ENCODE peak calls at places on chromosomes 1 and 21, in five cellular contexts. X, K, J, S and L are unnamed samples.

GRCh38 chr1:162590101-162590500 is 28.6 kb downstream of the UAP1 start:
- DNase-seq in X (no peak), K (no peak), J (no peak), S (no peak), L (no peak)

GRCh38 chr1:178945763-178946266 is 74.9 kb upstream of the ANGPTL1 start:
- DNase-seq in X (no peak), K (peak), J (no peak), S (peak), L (no peak)

GRCh38 chr1:60949154-60949825 is 133.1 kb upstream of the NFIA start:
- DNase-seq in X (no peak), K (no peak), J (no peak), S (no peak), L (no peak)

GRCh38 chr21:38999148-38999547 is 184.1 kb downstream of the PSMG1 start:
- DNase-seq in X (no peak), K (peak), J (no peak), S (no peak), L (no peak)

GRCh38 chr21:38306407-38306806 is 49.6 kb downstream of the KCNJ15 start:
- DNase-seq in X (no peak), K (peak), J (no peak), S (no peak), L (peak)

GRCh38 chr21:25970254-25970930 is 200.2 kb downstream of the APP start:
- DNase-seq in X (no peak), K (no peak), J (no peak), S (no peak), L (peak)

GRCh38 chr1:245245021-245245667 is 90.4 kb downstream of the KIF26B start:
- DNase-seq in X (peak), K (no peak), J (no peak), S (no peak), L (no peak)

GRCh38 chr1:81738902-81739301 is 61.8 kb upstream of the ADGRL2 start:
- DNase-seq in X (no peak), K (peak), J (no peak), S (peak), L (no peak)

GRCh38 chr1:23210351-23210785 is 6.9 kb downstream of the HTR1D start:
- DNase-seq in X (no peak), K (no peak), J (no peak), S (peak), L (peak)

GRCh38 chr1:210132582-210132981 is 100.0 kb upstream of the SERTAD4 start:
- DNase-seq in X (no peak), K (peak), J (peak), S (peak), L (peak)

GRCh38 chr1:210129092-210129491 is 103.5 kb upstream of the SERTAD4 start:
- DNase-seq in X (no peak), K (no peak), J (no peak), S (no peak), L (no peak)

GRCh38 chr1:210125143-210125542 is 107.5 kb upstream of the SERTAD4 start:
- DNase-seq in X (no peak), K (no peak), J (no peak), S (no peak), L (no peak)

GRCh38 chr1:210123924-210124589 is 108.5 kb upstream of the SERTAD4 start:
- DNase-seq in X (no peak), K (peak), J (no peak), S (no peak), L (peak)

GRCh38 chr1:210129759-210130158 is 102.8 kb upstream of the SERTAD4 start:
- DNase-seq in X (no peak), K (no peak), J (no peak), S (no peak), L (no peak)
- H3K9ac ChIP-seq in X (no peak), K (no peak), J (no peak), S (no peak), L (no peak)

GRCh38 chr1:94382163-94382562 is 36.0 kb upstream of the ABCD3 start:
- DNase-seq in X (peak), K (no peak), J (no peak), S (no peak), L (no peak)

GRCh38 chr1:94389298-94389697 is 28.9 kb upstream of the ABCD3 start:
- DNase-seq in X (no peak), K (no peak), J (no peak), S (no peak), L (no peak)

GRCh38 chr1:94383966-94384408 is 34.2 kb upstream of the ABCD3 start:
- DNase-seq in X (peak), K (peak), J (no peak), S (no peak), L (peak)

GRCh38 chr1:94384485-94385353 is 33.5 kb upstream of the ABCD3 start:
- DNase-seq in X (peak), K (no peak), J (no peak), S (peak), L (peak)

GRCh38 chr1:94385354-94385947 is 32.7 kb upstream of the ABCD3 start:
- DNase-seq in X (peak), K (no peak), J (no peak), S (no peak), L (no peak)
- H3K9ac ChIP-seq in X (peak), K (no peak), J (no peak), S (no peak), L (no peak)

GRCh38 chr1:2587071-2587859 is 688 bp downstream of the PRXL2B start:
- DNase-seq in X (peak), K (peak), J (no peak), S (peak), L (peak)
- H3K9ac ChIP-seq in X (peak), K (peak), J (no peak), S (peak), L (peak)

DNA sequence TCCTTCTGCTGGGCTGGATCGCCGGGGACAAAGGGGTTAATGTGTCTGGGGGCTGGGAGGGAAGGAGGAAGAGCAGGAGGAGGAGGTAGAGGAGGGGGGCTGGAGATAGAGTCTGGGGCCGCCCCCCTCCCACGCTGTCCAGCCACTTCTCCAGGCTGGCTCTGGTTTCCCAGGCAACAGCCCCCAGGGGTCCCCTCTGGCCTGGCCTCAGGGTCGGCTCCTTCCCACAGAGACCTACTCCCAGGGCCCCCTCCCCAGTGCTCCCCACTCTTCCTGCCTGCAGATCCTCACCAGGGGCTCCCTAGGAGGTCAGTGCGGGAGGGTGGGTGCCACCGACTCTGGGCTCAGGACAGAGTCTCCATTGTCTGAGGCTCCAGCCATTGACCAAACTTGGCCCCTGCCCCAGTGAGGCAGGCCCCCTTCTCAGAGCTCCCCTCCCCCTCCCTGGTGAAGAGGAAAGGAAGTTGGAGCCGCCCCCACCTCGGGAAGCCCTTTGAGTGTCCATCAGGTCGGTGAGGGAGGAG is 34.1 kb downstream of the ARHGEF10L start:
- DNase-seq in X (no peak), K (no peak), J (no peak), S (peak), L (no peak)
- H3K9ac ChIP-seq in X (no peak), K (no peak), J (no peak), S (no peak), L (no peak)

GRCh38 chr1:54942976-54943375 is 37.5 kb upstream of the TMEM61 start:
- DNase-seq in X (no peak), K (no peak), J (no peak), S (no peak), L (no peak)

GRCh38 chr1:54940027-54940426 is 40.4 kb upstream of the TMEM61 start:
- DNase-seq in X (no peak), K (peak), J (no peak), S (no peak), L (peak)

GRCh38 chr1:54947540-54947939 is 32.9 kb upstream of the TMEM61 start:
- DNase-seq in X (no peak), K (no peak), J (no peak), S (no peak), L (no peak)

GRCh38 chr1:54945393-54945936 is 35.0 kb upstream of the TMEM61 start:
- DNase-seq in X (peak), K (no peak), J (no peak), S (no peak), L (peak)

GRCh38 chr1:54944610-54945392 is 35.6 kb upstream of the TMEM61 start:
- DNase-seq in X (peak), K (peak), J (peak), S (peak), L (peak)
- H3K9ac ChIP-seq in X (no peak), K (no peak), J (no peak), S (no peak), L (no peak)

GRCh38 chr1:117639741-117640140 is 33.9 kb downstream of the TENT5C start:
- DNase-seq in X (no peak), K (no peak), J (no peak), S (no peak), L (no peak)

GRCh38 chr1:117636637-117637425 is 31.0 kb downstream of the TENT5C start:
- DNase-seq in X (no peak), K (no peak), J (no peak), S (no peak), L (no peak)

GRCh38 chr1:117638759-117639158 is 32.9 kb downstream of the TENT5C start:
- DNase-seq in X (no peak), K (no peak), J (no peak), S (no peak), L (no peak)

GRCh38 chr1:117635805-117636204 is 30.0 kb downstream of the TENT5C start:
- DNase-seq in X (no peak), K (no peak), J (no peak), S (no peak), L (no peak)

DNA sequence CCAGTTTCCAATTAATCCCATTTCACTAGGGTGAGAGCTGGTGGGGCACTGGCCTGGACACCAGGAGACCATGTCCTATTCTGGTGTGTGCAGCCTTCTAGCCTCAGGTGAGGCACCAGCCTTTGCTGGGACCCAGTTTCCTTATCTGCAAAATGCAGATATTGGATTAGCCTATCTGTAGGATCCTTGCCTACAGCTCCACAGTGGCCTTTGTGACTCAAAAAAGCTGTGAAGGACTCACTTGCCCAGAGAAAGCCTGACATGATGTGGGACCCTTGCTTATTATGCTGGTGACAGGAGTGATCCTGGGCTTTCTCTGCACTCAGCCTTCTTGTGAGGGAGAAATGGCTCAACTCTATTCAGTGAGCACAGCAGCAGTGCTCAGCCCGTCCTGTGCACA is 32.3 kb downstream of the TENT5C start:
- DNase-seq in X (no peak), K (no peak), J (no peak), S (no peak), L (no peak)
- H3K9ac ChIP-seq in X (no peak), K (no peak), J (no peak), S (no peak), L (no peak)